ENCODE peak calls at places on chromosomes 13 and 19, in six cellular contexts. One of them, this sample, is unnamed.

GRCh38 chr19:17542793-17543582 is 12.5 kb upstream of the COLGALT1 start:
- DNase-seq in T-cell: no peak
- DNase-seq in stimulated activated CD8-positive, alpha-beta memory T cell treated with anti-CD3 and anti-CD28 coated beads, Interleukin-2, amount 100 ng/mL, for 1 hour: no peak
- DNase-seq in AG10803: no peak
- DNase-seq in NCI-H748 treated with DMSO at 0.1 percent for 48 hours: no peak
- DNase-seq in ovary: no peak
- DNase-seq in this sample: no peak

GRCh38 chr13:19587635-19588300 is 26.4 kb upstream of the TPTE2 start:
- DNase-seq in T-cell: no peak
- DNase-seq in AG10803: peak; percentile 34
- DNase-seq in stimulated activated CD8-positive, alpha-beta memory T cell treated with anti-CD3 and anti-CD28 coated beads, Interleukin-2, amount 100 ng/mL, for 1 hour: no peak
- DNase-seq in ovary: no peak
- DNase-seq in NCI-H748 treated with DMSO at 0.1 percent for 48 hours: peak; percentile 48
- DNase-seq in this sample: peak; percentile 54

GRCh38 chr13:59441596-59442280 is 722.0 kb downstream of the DIAPH3 start:
- DNase-seq in T-cell: no peak
- DNase-seq in AG10803: no peak
- DNase-seq in ovary: no peak
- DNase-seq in NCI-H748 treated with DMSO at 0.1 percent for 48 hours: peak; percentile 11
- DNase-seq in stimulated activated CD8-positive, alpha-beta memory T cell treated with anti-CD3 and anti-CD28 coated beads, Interleukin-2, amount 100 ng/mL, for 1 hour: no peak
- DNase-seq in this sample: no peak

GRCh38 chr19:41225238-41226052 is 6.4 kb downstream of the AXL start:
- DNase-seq in T-cell: no peak
- DNase-seq in ovary: no peak
- DNase-seq in stimulated activated CD8-positive, alpha-beta memory T cell treated with anti-CD3 and anti-CD28 coated beads, Interleukin-2, amount 100 ng/mL, for 1 hour: no peak
- DNase-seq in NCI-H748 treated with DMSO at 0.1 percent for 48 hours: no peak
- DNase-seq in AG10803: peak; percentile 100
- DNase-seq in this sample: no peak

GRCh38 chr19:6971366-6971765 is 49.9 kb downstream of the MBD3L2B start:
- DNase-seq in stimulated activated CD8-positive, alpha-beta memory T cell treated with anti-CD3 and anti-CD28 coated beads, Interleukin-2, amount 100 ng/mL, for 1 hour: no peak
- DNase-seq in AG10803: no peak
- DNase-seq in T-cell: no peak
- DNase-seq in NCI-H748 treated with DMSO at 0.1 percent for 48 hours: no peak
- DNase-seq in ovary: no peak
- DNase-seq in this sample: no peak

GRCh38 chr13:46926856-46927625 is 30.2 kb upstream of the HTR2A start:
- DNase-seq in T-cell: no peak
- DNase-seq in ovary: no peak
- DNase-seq in AG10803: peak; percentile 77
- DNase-seq in NCI-H748 treated with DMSO at 0.1 percent for 48 hours: no peak
- DNase-seq in stimulated activated CD8-positive, alpha-beta memory T cell treated with anti-CD3 and anti-CD28 coated beads, Interleukin-2, amount 100 ng/mL, for 1 hour: no peak
- DNase-seq in this sample: no peak

GRCh38 chr13:77691871-77692270 is 5.6 kb upstream of the SLAIN1 start:
- DNase-seq in AG10803: no peak
- DNase-seq in T-cell: no peak
- DNase-seq in stimulated activated CD8-positive, alpha-beta memory T cell treated with anti-CD3 and anti-CD28 coated beads, Interleukin-2, amount 100 ng/mL, for 1 hour: no peak
- DNase-seq in ovary: no peak
- DNase-seq in NCI-H748 treated with DMSO at 0.1 percent for 48 hours: no peak
- DNase-seq in this sample: no peak

GRCh38 chr19:55777528-55777927 is 8.6 kb downstream of the RFPL4AL1 start:
- DNase-seq in AG10803: no peak
- DNase-seq in NCI-H748 treated with DMSO at 0.1 percent for 48 hours: peak; percentile 29
- DNase-seq in ovary: no peak
- DNase-seq in T-cell: no peak
- DNase-seq in stimulated activated CD8-positive, alpha-beta memory T cell treated with anti-CD3 and anti-CD28 coated beads, Interleukin-2, amount 100 ng/mL, for 1 hour: no peak
- DNase-seq in this sample: no peak

GRCh38 chr13:33727356-33728083 is 90.4 kb upstream of the RFC3 start:
- DNase-seq in T-cell: no peak
- DNase-seq in stimulated activated CD8-positive, alpha-beta memory T cell treated with anti-CD3 and anti-CD28 coated beads, Interleukin-2, amount 100 ng/mL, for 1 hour: no peak
- DNase-seq in NCI-H748 treated with DMSO at 0.1 percent for 48 hours: no peak
- DNase-seq in AG10803: no peak
- DNase-seq in ovary: no peak
- DNase-seq in this sample: no peak

GRCh38 chr19:5153601-5154128 is 184.8 kb downstream of the KDM4B start:
- DNase-seq in T-cell: no peak
- DNase-seq in AG10803: no peak
- DNase-seq in ovary: no peak
- DNase-seq in NCI-H748 treated with DMSO at 0.1 percent for 48 hours: no peak
- DNase-seq in stimulated activated CD8-positive, alpha-beta memory T cell treated with anti-CD3 and anti-CD28 coated beads, Interleukin-2, amount 100 ng/mL, for 1 hour: no peak
- DNase-seq in this sample: no peak

GRCh38 chr13:52665325-52665724 is 12.7 kb downstream of the SUGT1 start:
- DNase-seq in ovary: no peak
- DNase-seq in NCI-H748 treated with DMSO at 0.1 percent for 48 hours: peak; percentile 8
- DNase-seq in stimulated activated CD8-positive, alpha-beta memory T cell treated with anti-CD3 and anti-CD28 coated beads, Interleukin-2, amount 100 ng/mL, for 1 hour: no peak
- DNase-seq in T-cell: no peak
- DNase-seq in AG10803: peak; percentile 38
- DNase-seq in this sample: no peak

GRCh38 chr13:80901111-80902014 is 560.4 kb upstream of the SPRY2 start:
- DNase-seq in T-cell: no peak
- DNase-seq in ovary: no peak
- DNase-seq in stimulated activated CD8-positive, alpha-beta memory T cell treated with anti-CD3 and anti-CD28 coated beads, Interleukin-2, amount 100 ng/mL, for 1 hour: no peak
- DNase-seq in AG10803: no peak
- DNase-seq in NCI-H748 treated with DMSO at 0.1 percent for 48 hours: no peak
- DNase-seq in this sample: no peak

GRCh38 chr19:28358604-28359003 is 854.3 kb downstream of the UQCRFS1 start:
- DNase-seq in stimulated activated CD8-positive, alpha-beta memory T cell treated with anti-CD3 and anti-CD28 coated beads, Interleukin-2, amount 100 ng/mL, for 1 hour: no peak
- DNase-seq in AG10803: no peak
- DNase-seq in T-cell: no peak
- DNase-seq in NCI-H748 treated with DMSO at 0.1 percent for 48 hours: no peak
- DNase-seq in ovary: no peak
- DNase-seq in this sample: no peak

GRCh38 chr13:42039946-42040729 is 8.3 kb upstream of the DGKH start:
- DNase-seq in T-cell: peak; percentile 73
- DNase-seq in AG10803: peak; percentile 84
- DNase-seq in ovary: peak; percentile 92
- DNase-seq in NCI-H748 treated with DMSO at 0.1 percent for 48 hours: no peak
- DNase-seq in stimulated activated CD8-positive, alpha-beta memory T cell treated with anti-CD3 and anti-CD28 coated beads, Interleukin-2, amount 100 ng/mL, for 1 hour: peak; percentile 86
- DNase-seq in this sample: peak; percentile 27

GRCh38 chr13:111956261-111957151 is 110.4 kb upstream of the SOX1 start:
- DNase-seq in T-cell: no peak
- DNase-seq in stimulated activated CD8-positive, alpha-beta memory T cell treated with anti-CD3 and anti-CD28 coated beads, Interleukin-2, amount 100 ng/mL, for 1 hour: no peak
- DNase-seq in NCI-H748 treated with DMSO at 0.1 percent for 48 hours: no peak
- DNase-seq in ovary: no peak
- DNase-seq in AG10803: no peak
- DNase-seq in this sample: no peak

GRCh38 chr19:49861127-49861526 is 6.2 kb downstream of the PNKP start:
- DNase-seq in stimulated activated CD8-positive, alpha-beta memory T cell treated with anti-CD3 and anti-CD28 coated beads, Interleukin-2, amount 100 ng/mL, for 1 hour: no peak
- DNase-seq in NCI-H748 treated with DMSO at 0.1 percent for 48 hours: no peak
- DNase-seq in T-cell: no peak
- DNase-seq in ovary: peak; percentile 88
- DNase-seq in AG10803: no peak
- DNase-seq in this sample: no peak

GRCh38 chr13:20667857-20668256 is 35.6 kb upstream of the IL17D start:
- DNase-seq in ovary: no peak
- DNase-seq in stimulated activated CD8-positive, alpha-beta memory T cell treated with anti-CD3 and anti-CD28 coated beads, Interleukin-2, amount 100 ng/mL, for 1 hour: no peak
- DNase-seq in AG10803: no peak
- DNase-seq in T-cell: no peak
- DNase-seq in NCI-H748 treated with DMSO at 0.1 percent for 48 hours: no peak
- DNase-seq in this sample: no peak

GRCh38 chr13:28659611-28659970 is 661 bp downstream of the POMP start:
- DNase-seq in stimulated activated CD8-positive, alpha-beta memory T cell treated with anti-CD3 and anti-CD28 coated beads, Interleukin-2, amount 100 ng/mL, for 1 hour: no peak
- DNase-seq in T-cell: no peak
- DNase-seq in AG10803: peak; percentile 70
- DNase-seq in NCI-H748 treated with DMSO at 0.1 percent for 48 hours: no peak
- DNase-seq in ovary: no peak
- DNase-seq in this sample: no peak

GRCh38 chr19:29492761-29493160 is 33.0 kb upstream of the VSTM2B start:
- DNase-seq in T-cell: no peak
- DNase-seq in AG10803: peak; percentile 15
- DNase-seq in stimulated activated CD8-positive, alpha-beta memory T cell treated with anti-CD3 and anti-CD28 coated beads, Interleukin-2, amount 100 ng/mL, for 1 hour: no peak
- DNase-seq in NCI-H748 treated with DMSO at 0.1 percent for 48 hours: no peak
- DNase-seq in ovary: no peak
- DNase-seq in this sample: no peak

GRCh38 chr13:51613535-51613934 is 29.3 kb downstream of the WDFY2 start:
- DNase-seq in ovary: no peak
- DNase-seq in stimulated activated CD8-positive, alpha-beta memory T cell treated with anti-CD3 and anti-CD28 coated beads, Interleukin-2, amount 100 ng/mL, for 1 hour: no peak
- DNase-seq in AG10803: no peak
- DNase-seq in NCI-H748 treated with DMSO at 0.1 percent for 48 hours: no peak
- DNase-seq in T-cell: no peak
- DNase-seq in this sample: no peak

GRCh38 chr13:71459708-71460107 is 407.3 kb downstream of the DACH1 start:
- DNase-seq in NCI-H748 treated with DMSO at 0.1 percent for 48 hours: no peak
- DNase-seq in AG10803: no peak
- DNase-seq in T-cell: no peak
- DNase-seq in stimulated activated CD8-positive, alpha-beta memory T cell treated with anti-CD3 and anti-CD28 coated beads, Interleukin-2, amount 100 ng/mL, for 1 hour: no peak
- DNase-seq in ovary: no peak
- DNase-seq in this sample: no peak

GRCh38 chr13:113353254-113353653 is 10.7 kb downstream of the GRTP1 start:
- DNase-seq in NCI-H748 treated with DMSO at 0.1 percent for 48 hours: no peak
- DNase-seq in AG10803: no peak
- DNase-seq in stimulated activated CD8-positive, alpha-beta memory T cell treated with anti-CD3 and anti-CD28 coated beads, Interleukin-2, amount 100 ng/mL, for 1 hour: no peak
- DNase-seq in ovary: peak; percentile 34
- DNase-seq in T-cell: no peak
- DNase-seq in this sample: no peak

GRCh38 chr13:51148223-51148951 is 37.3 kb upstream of the C13orf42 start:
- DNase-seq in NCI-H748 treated with DMSO at 0.1 percent for 48 hours: no peak
- DNase-seq in ovary: no peak
- DNase-seq in T-cell: no peak
- DNase-seq in AG10803: no peak
- DNase-seq in stimulated activated CD8-positive, alpha-beta memory T cell treated with anti-CD3 and anti-CD28 coated beads, Interleukin-2, amount 100 ng/mL, for 1 hour: no peak
- DNase-seq in this sample: no peak

GRCh38 chr13:75830842-75831241 is 194.7 kb downstream of the LMO7 start:
- DNase-seq in AG10803: peak; percentile 71
- DNase-seq in T-cell: no peak
- DNase-seq in stimulated activated CD8-positive, alpha-beta memory T cell treated with anti-CD3 and anti-CD28 coated beads, Interleukin-2, amount 100 ng/mL, for 1 hour: no peak
- DNase-seq in ovary: no peak
- DNase-seq in NCI-H748 treated with DMSO at 0.1 percent for 48 hours: no peak
- DNase-seq in this sample: no peak

GRCh38 chr13:46771693-46772092 is 25.3 kb downstream of the ESD start:
- DNase-seq in NCI-H748 treated with DMSO at 0.1 percent for 48 hours: no peak
- DNase-seq in ovary: no peak
- DNase-seq in T-cell: no peak
- DNase-seq in AG10803: no peak
- DNase-seq in stimulated activated CD8-positive, alpha-beta memory T cell treated with anti-CD3 and anti-CD28 coated beads, Interleukin-2, amount 100 ng/mL, for 1 hour: no peak
- DNase-seq in this sample: no peak

GRCh38 chr13:34340534-34340933 is 522.6 kb downstream of the RFC3 start:
- DNase-seq in ovary: no peak
- DNase-seq in NCI-H748 treated with DMSO at 0.1 percent for 48 hours: no peak
- DNase-seq in stimulated activated CD8-positive, alpha-beta memory T cell treated with anti-CD3 and anti-CD28 coated beads, Interleukin-2, amount 100 ng/mL, for 1 hour: no peak
- DNase-seq in AG10803: peak; percentile 79
- DNase-seq in T-cell: no peak
- DNase-seq in this sample: no peak

GRCh38 chr19:41821003-41821735 is 23.3 kb downstream of the LYPD4 start:
- DNase-seq in T-cell: peak; percentile 10
- DNase-seq in NCI-H748 treated with DMSO at 0.1 percent for 48 hours: peak; percentile 81
- DNase-seq in stimulated activated CD8-positive, alpha-beta memory T cell treated with anti-CD3 and anti-CD28 coated beads, Interleukin-2, amount 100 ng/mL, for 1 hour: peak; percentile 5
- DNase-seq in ovary: no peak
- DNase-seq in AG10803: no peak
- DNase-seq in this sample: peak; percentile 44

GRCh38 chr13:41590643-41591042 is 133.3 kb downstream of the RGCC start:
- DNase-seq in NCI-H748 treated with DMSO at 0.1 percent for 48 hours: no peak
- DNase-seq in ovary: no peak
- DNase-seq in stimulated activated CD8-positive, alpha-beta memory T cell treated with anti-CD3 and anti-CD28 coated beads, Interleukin-2, amount 100 ng/mL, for 1 hour: no peak
- DNase-seq in AG10803: no peak
- DNase-seq in T-cell: no peak
- DNase-seq in this sample: no peak

GRCh38 chr19:39596911-39597310 is 5.4 kb upstream of the LGALS13 start:
- DNase-seq in AG10803: no peak
- DNase-seq in T-cell: no peak
- DNase-seq in stimulated activated CD8-positive, alpha-beta memory T cell treated with anti-CD3 and anti-CD28 coated beads, Interleukin-2, amount 100 ng/mL, for 1 hour: no peak
- DNase-seq in ovary: no peak
- DNase-seq in NCI-H748 treated with DMSO at 0.1 percent for 48 hours: no peak
- DNase-seq in this sample: no peak

GRCh38 chr19:51101171-51101865 is 6.9 kb downstream of the CTU1 start:
- DNase-seq in stimulated activated CD8-positive, alpha-beta memory T cell treated with anti-CD3 and anti-CD28 coated beads, Interleukin-2, amount 100 ng/mL, for 1 hour: no peak
- DNase-seq in T-cell: no peak
- DNase-seq in ovary: no peak
- DNase-seq in NCI-H748 treated with DMSO at 0.1 percent for 48 hours: no peak
- DNase-seq in AG10803: peak; percentile 18
- DNase-seq in this sample: no peak

GRCh38 chr19:17441241-17442135 is 7.0 kb downstream of the TMEM221 start:
- DNase-seq in AG10803: peak; percentile 52
- DNase-seq in ovary: no peak
- DNase-seq in stimulated activated CD8-positive, alpha-beta memory T cell treated with anti-CD3 and anti-CD28 coated beads, Interleukin-2, amount 100 ng/mL, for 1 hour: no peak
- DNase-seq in NCI-H748 treated with DMSO at 0.1 percent for 48 hours: no peak
- DNase-seq in T-cell: no peak
- DNase-seq in this sample: no peak

GRCh38 chr13:78121459-78122348 is 203.1 kb upstream of the EDNRB start:
- DNase-seq in NCI-H748 treated with DMSO at 0.1 percent for 48 hours: peak; percentile 69
- DNase-seq in T-cell: no peak
- DNase-seq in AG10803: peak; percentile 69
- DNase-seq in ovary: no peak
- DNase-seq in stimulated activated CD8-positive, alpha-beta memory T cell treated with anti-CD3 and anti-CD28 coated beads, Interleukin-2, amount 100 ng/mL, for 1 hour: no peak
- DNase-seq in this sample: peak; percentile 13

GRCh38 chr19:55635856-55636440 is 4.9 kb upstream of the ZNF580 start:
- DNase-seq in stimulated activated CD8-positive, alpha-beta memory T cell treated with anti-CD3 and anti-CD28 coated beads, Interleukin-2, amount 100 ng/mL, for 1 hour: no peak
- DNase-seq in ovary: no peak
- DNase-seq in AG10803: no peak
- DNase-seq in T-cell: no peak
- DNase-seq in NCI-H748 treated with DMSO at 0.1 percent for 48 hours: no peak
- DNase-seq in this sample: no peak

GRCh38 chr13:48233886-48234488 is 981 bp downstream of the ITM2B start:
- DNase-seq in NCI-H748 treated with DMSO at 0.1 percent for 48 hours: no peak
- DNase-seq in stimulated activated CD8-positive, alpha-beta memory T cell treated with anti-CD3 and anti-CD28 coated beads, Interleukin-2, amount 100 ng/mL, for 1 hour: no peak
- DNase-seq in T-cell: no peak
- DNase-seq in ovary: peak; percentile 38
- DNase-seq in AG10803: peak; percentile 46
- DNase-seq in this sample: no peak

This sample was measured in SHP77 treated with DMSO at 0.1 percent for 48 hours.